ENCODE peak calls at places on chromosome 3, in six cellular contexts. T, A, S, K, W and H are unnamed samples.

GRCh38 chr3:53426918-53427317 is 67.5 kb upstream of the CACNA1D start:
- DNase-seq in A (no peak), W (no peak), T (no peak), K (no peak), S (no peak), H (no peak)

GRCh38 chr3:55364426-55364825 is 122.7 kb downstream of the WNT5A start:
- DNase-seq in K (no peak), S (no peak), W (no peak), A (peak), T (peak), H (no peak)

GRCh38 chr3:113035387-113035982 is 44.7 kb downstream of the GTPBP8 start:
- DNase-seq in W (peak), T (peak), K (peak), S (no peak), A (peak), H (no peak)

GRCh38 chr3:44104668-44105321 is 136.9 kb upstream of the TOPAZ1 start:
- DNase-seq in K (no peak), T (peak), S (no peak), W (peak), A (peak), H (peak)

GRCh38 chr3:133840055-133840737 is 34.6 kb downstream of the SRPRB start:
- DNase-seq in K (no peak), A (no peak), W (no peak), S (no peak), T (no peak), H (no peak)

GRCh38 chr3:29167180-29167579 is 113.7 kb upstream of the RBMS3 start:
- DNase-seq in S (no peak), K (no peak), A (no peak), W (no peak), T (no peak), H (no peak)

GRCh38 chr3:129602309-129602708 is 4.2 kb downstream of the PLXND1 start:
- DNase-seq in W (no peak), T (no peak), S (no peak), K (no peak), A (no peak), H (no peak)

GRCh38 chr3:82509951-82510603 is 748.6 kb upstream of the GBE1 start:
- DNase-seq in K (no peak), S (no peak), T (peak), A (no peak), W (no peak), H (no peak)

GRCh38 chr3:104198136-104198535 is 1168.6 kb upstream of the ALCAM start:
- DNase-seq in S (no peak), K (no peak), T (peak), A (no peak), W (no peak), H (no peak)

GRCh38 chr3:128273116-128273840 is 120.0 kb downstream of the EEFSEC start:
- DNase-seq in T (no peak), K (no peak), A (no peak), W (no peak), S (no peak), H (no peak)

GRCh38 chr3:32391643-32392529 is at the start of gene CMTM7:
- DNase-seq in K (peak), T (peak), W (peak), S (peak), A (peak), H (no peak)

GRCh38 chr3:50371133-50371670 is 11.9 kb upstream of the TMEM115 start:
- DNase-seq in A (no peak), W (no peak), S (no peak), T (peak), K (no peak), H (no peak)

GRCh38 chr3:170585008-170585936 is 603 bp downstream of the SLC7A14 start:
- DNase-seq in K (no peak), A (no peak), W (no peak), T (no peak), S (no peak), H (no peak)

GRCh38 chr3:194013928-194014327 is 122.0 kb upstream of the HES1 start:
- DNase-seq in K (no peak), T (no peak), W (no peak), S (no peak), A (no peak), H (no peak)

GRCh38 chr3:114319453-114319852 is 25.6 kb downstream of the TIGIT start:
- DNase-seq in W (no peak), A (peak), T (peak), S (no peak), K (no peak), H (peak)

GRCh38 chr3:53844262-53845102 is 1.7 kb downstream of the CHDH start:
- DNase-seq in S (no peak), A (no peak), W (no peak), T (no peak), K (no peak), H (no peak)

GRCh38 chr3:30658328-30659052 is 52.1 kb downstream of the TGFBR2 start:
- DNase-seq in S (no peak), A (peak), W (peak), T (peak), K (peak), H (peak)

GRCh38 chr3:195271116-195271858 is at the start of gene XXYLT1:
- DNase-seq in T (peak), K (peak), A (peak), W (peak), S (peak), H (peak)

GRCh38 chr3:37766797-37767776 is 94.6 kb upstream of the CTDSPL start:
- DNase-seq in S (no peak), K (no peak), W (no peak), A (no peak), T (no peak), H (no peak)

GRCh38 chr3:42979044-42979962 is at the start of gene GASK1A:
- DNase-seq in S (no peak), A (no peak), W (peak), K (no peak), T (peak), H (no peak)

GRCh38 chr3:85821130-85821756 is 862.5 kb downstream of the CADM2 start:
- DNase-seq in S (no peak), T (peak), K (no peak), W (no peak), A (no peak), H (peak)

GRCh38 chr3:9216736-9217135 is 32.7 kb downstream of the SRGAP3 start:
- DNase-seq in A (no peak), K (no peak), W (no peak), S (no peak), T (peak), H (no peak)

GRCh38 chr3:140916603-140917002 is 25.0 kb upstream of the SLC25A36 start:
- DNase-seq in A (no peak), W (no peak), T (no peak), S (no peak), K (no peak), H (no peak)